ENCODE peak calls at places on chromosomes 7 and 10, in four cellular contexts. C is Peyer's patch, Y is GM23338, Q is cardiac muscle cell. F is an unnamed sample. For H3K4me1, the result is how much of the 10 kb centered on the place peaks cover.

GRCh38 chr7:20786779-20787651 is at the start of gene SP8:
- DNase-seq in C (no peak), Y (peak), Q (peak), F (no peak)

GRCh38 chr7:117217636-117218035 is 105.2 kb downstream of the WNT2 start:
- DNase-seq in C (no peak), Y (no peak), Q (no peak), F (no peak)

GRCh38 chr7:142642316-142642715 is 107.0 kb upstream of the PRSS1 start:
- DNase-seq in C (no peak), Y (no peak), Q (no peak), F (no peak)

GRCh38 chr10:50574932-50575331 is 48.8 kb downstream of the SGMS1 start:
- DNase-seq in C (no peak), Y (no peak), Q (no peak), F (no peak)

GRCh38 chr10:127012769-127013152 is 107.5 kb downstream of the DOCK1 start:
- DNase-seq in C (no peak), Y (peak), Q (peak), F (peak)

GRCh38 chr10:70477661-70478162 is 855 bp upstream of the PALD1 start:
- DNase-seq in C (peak), Y (peak), Q (no peak), F (no peak)

GRCh38 chr10:124250506-124250905 is 157.1 kb upstream of the CHST15 start:
- DNase-seq in C (no peak), Y (no peak), Q (no peak), F (no peak)

GRCh38 chr10:69278446-69278963 is at the start of gene HK1:
- DNase-seq in C (no peak), Y (peak), Q (peak), F (no peak)

GRCh38 chr10:76234827-76235226 is 803.4 kb downstream of the LRMDA start:
- DNase-seq in C (no peak), Y (no peak), Q (no peak), F (no peak)

GRCh38 chr10:30774281-30774680 is 144.7 kb upstream of the LYZL2 start:
- DNase-seq in C (no peak), Y (no peak), Q (no peak), F (no peak)

GRCh38 chr10:18008989-18009388 is 57.3 kb downstream of the SLC39A12 start:
- DNase-seq in C (no peak), Y (no peak), Q (no peak), F (no peak)

GRCh38 chr10:4812041-4812440 is 14.0 kb upstream of the AKR1E2 start:
- DNase-seq in C (no peak), Y (no peak), Q (no peak), F (no peak)

GRCh38 chr7:3591150-3591549 is 290.1 kb downstream of the SDK1 start:
- DNase-seq in C (no peak), Y (no peak), Q (no peak), F (no peak)

GRCh38 chr7:109964780-109965179 is 1126.1 kb upstream of the LRRN3 start:
- DNase-seq in C (no peak), Y (no peak), Q (no peak), F (no peak)

GRCh38 chr7:37187179-37187578 is 261.5 kb downstream of the ELMO1 start:
- DNase-seq in C (no peak), Y (no peak), Q (no peak), F (no peak)

GRCh38 chr7:93914581-93915066 is 6.9 kb upstream of the GNG11 start:
- DNase-seq in C (no peak), Y (no peak), Q (no peak), F (no peak)

GRCh38 chr10:35940067-35940989 is 298.2 kb upstream of the FZD8 start:
- DNase-seq in C (no peak), Y (no peak), Q (no peak), F (no peak)

GRCh38 chr7:7662527-7662926 is 22.0 kb downstream of the UMAD1 start:
- DNase-seq in C (no peak), Y (peak), Q (peak), F (no peak)

GRCh38 chr7:19491821-19492452 is 216.9 kb downstream of the POLR1F start:
- DNase-seq in C (no peak), Y (peak), Q (peak), F (no peak)

GRCh38 chr7:113698556-113699220 is 220.1 kb downstream of the PPP1R3A start:
- DNase-seq in C (no peak), Y (peak), Q (peak), F (no peak)

GRCh38 chr10:78556700-78557432 is 511.9 kb upstream of the ZMIZ1 start:
- DNase-seq in C (no peak), Y (no peak), Q (no peak), F (no peak)

GRCh38 chr10:116336866-116337265 is 12.6 kb downstream of the CCDC172 start:
- DNase-seq in C (no peak), Y (no peak), Q (no peak), F (no peak)

GRCh38 chr7:8278183-8278582 is 16.2 kb upstream of the ICA1 start:
- DNase-seq in C (no peak), Y (no peak), Q (no peak), F (no peak)

GRCh38 chr7:90973146-90973545 is 291.1 kb upstream of the FZD1 start:
- DNase-seq in C (no peak), Y (no peak), Q (no peak), F (no peak)

GRCh38 chr10:70743879-70744278 is 41.3 kb downstream of the TBATA start:
- DNase-seq in C (no peak), Y (no peak), Q (no peak), F (no peak)

GRCh38 chr7:92720604-92721350 is 115.6 kb downstream of the CDK6 start:
- DNase-seq in C (no peak), Y (no peak), Q (no peak), F (no peak)

GRCh38 chr7:143360788-143361551 is 1.5 kb downstream of the FAM131B start:
- DNase-seq in C (no peak), Y (peak), Q (no peak), F (no peak)

GRCh38 chr10:86594535-86594934 is 59.8 kb upstream of the OPN4 start:
- DNase-seq in C (no peak), Y (no peak), Q (no peak), F (no peak)

GRCh38 chr10:15046626-15047025 is 2.9 kb downstream of the OLAH start:
- DNase-seq in C (no peak), Y (no peak), Q (no peak), F (no peak)

GRCh38 chr10:96374985-96375830 is 16.4 kb upstream of the OPALIN start:
- DNase-seq in C (peak), Y (peak), Q (peak), F (peak)

GRCh38 chr10:96374004-96374403 is 15.2 kb upstream of the OPALIN start:
- DNase-seq in C (no peak), Y (no peak), Q (no peak), F (no peak)

GRCh38 chr10:96376483-96376882 is 17.7 kb upstream of the OPALIN start:
- DNase-seq in C (no peak), Y (no peak), Q (no peak), F (no peak)

GRCh38 chr10:96377816-96378294 is 19.1 kb upstream of the OPALIN start:
- DNase-seq in C (no peak), Y (no peak), Q (no peak), F (no peak)

DNA sequence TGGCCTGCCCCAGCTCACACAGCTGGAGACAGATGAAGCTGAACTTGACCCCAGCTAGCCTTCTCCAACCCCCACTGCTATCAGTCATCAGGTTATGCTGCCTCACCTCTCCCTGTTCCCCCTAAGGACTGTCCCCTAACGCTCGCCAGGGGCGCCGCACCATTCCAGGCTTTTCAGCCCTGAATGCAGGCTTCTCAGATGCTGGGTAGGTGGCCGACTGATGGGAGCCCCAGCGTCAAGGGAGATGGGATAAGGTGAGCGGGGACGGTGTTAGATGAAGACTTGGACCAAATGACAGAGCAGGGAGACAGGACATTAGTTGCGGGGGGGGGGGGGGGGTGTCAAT is 15.8 kb upstream of the OPALIN start:
- DNase-seq in C (no peak), Y (peak), Q (peak), F (no peak)
- H3K27ac ChIP-seq in C (no peak), Y (no peak), Q (no peak), F (no peak)

GRCh38 chr7:135079068-135079467 is 68.8 kb upstream of the TMEM140 start:
- DNase-seq in C (no peak), Y (no peak), Q (no peak), F (no peak)

GRCh38 chr7:135076882-135077281 is 71.0 kb upstream of the TMEM140 start:
- DNase-seq in C (no peak), Y (peak), Q (no peak), F (no peak)

GRCh38 chr7:135075716-135076115 is 72.2 kb upstream of the TMEM140 start:
- DNase-seq in C (no peak), Y (peak), Q (no peak), F (no peak)

GRCh38 chr7:135077642-135078041 is 70.2 kb upstream of the TMEM140 start:
- DNase-seq in C (no peak), Y (peak), Q (no peak), F (no peak)

DNA sequence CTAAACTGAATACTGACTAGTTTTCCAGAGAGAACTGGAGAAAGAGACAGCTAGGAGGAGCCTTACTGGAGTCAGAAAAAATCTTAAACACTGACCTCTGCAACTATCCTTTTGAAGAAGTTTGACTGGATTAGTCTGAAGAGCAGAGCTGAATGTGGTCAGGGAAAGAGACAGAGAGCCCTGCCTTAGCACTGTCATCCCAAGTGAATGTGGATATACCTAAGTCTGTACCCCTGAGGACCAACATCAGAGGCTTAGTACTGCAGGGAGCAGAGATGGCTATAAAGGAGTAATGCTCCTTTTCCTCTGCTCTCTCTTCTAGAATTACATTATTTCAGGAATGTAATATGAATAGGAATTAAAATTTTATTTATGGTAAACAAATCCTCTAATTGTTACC is 69.8 kb upstream of the TMEM140 start:
- DNase-seq in C (no peak), Y (no peak), Q (no peak), F (no peak)
- H3K4me1 ChIP-seq in C (under half), Y (under half), Q (under half), F (under half)

DNA sequence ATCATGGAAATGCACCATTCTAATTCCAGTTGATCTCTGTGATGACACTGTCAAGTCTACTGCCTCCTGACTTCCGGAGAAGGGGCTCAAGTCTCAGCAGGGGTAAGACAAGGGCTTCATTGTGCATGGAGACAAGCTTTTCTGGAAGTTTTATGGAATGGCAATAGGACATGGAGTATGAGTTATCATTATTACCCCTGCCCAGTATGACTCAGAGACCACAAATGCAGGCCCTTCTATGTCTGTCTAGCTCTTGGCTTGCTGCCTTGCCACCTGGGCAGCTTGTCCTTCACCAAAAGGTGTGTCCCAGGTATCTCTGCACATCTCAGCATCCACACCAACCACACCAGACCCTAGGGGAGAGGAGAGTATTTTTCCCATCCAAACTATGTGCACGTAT is 34.9 kb upstream of the KIAA1217 start:
- DNase-seq in C (no peak), Y (no peak), Q (no peak), F (no peak)
- TF ChIP-seq CTCF in C (no peak), Y (no peak), Q (no peak), F (no peak)

GRCh38 chr10:91864744-91865143 is 44.5 kb downstream of the FGFBP3 start:
- DNase-seq in C (no peak), Y (no peak), Q (no peak), F (no peak)
- H3K27ac ChIP-seq in C (no peak), Y (peak), Q (no peak), F (no peak)

GRCh38 chr10:80633910-80634309 is 96.2 kb downstream of the SH2D4B start:
- DNase-seq in C (no peak), Y (no peak), Q (no peak), F (no peak)

GRCh38 chr10:80632742-80633141 is 95.0 kb downstream of the SH2D4B start:
- DNase-seq in C (no peak), Y (no peak), Q (no peak), F (no peak)

GRCh38 chr10:80633383-80633860 is 95.7 kb downstream of the SH2D4B start:
- DNase-seq in C (no peak), Y (no peak), Q (peak), F (no peak)

GRCh38 chr10:80630324-80630723 is 92.6 kb downstream of the SH2D4B start:
- DNase-seq in C (no peak), Y (no peak), Q (no peak), F (no peak)
- H3K4me1 ChIP-seq in C (under half), Y (under half), Q (under half), F (under half)

DNA sequence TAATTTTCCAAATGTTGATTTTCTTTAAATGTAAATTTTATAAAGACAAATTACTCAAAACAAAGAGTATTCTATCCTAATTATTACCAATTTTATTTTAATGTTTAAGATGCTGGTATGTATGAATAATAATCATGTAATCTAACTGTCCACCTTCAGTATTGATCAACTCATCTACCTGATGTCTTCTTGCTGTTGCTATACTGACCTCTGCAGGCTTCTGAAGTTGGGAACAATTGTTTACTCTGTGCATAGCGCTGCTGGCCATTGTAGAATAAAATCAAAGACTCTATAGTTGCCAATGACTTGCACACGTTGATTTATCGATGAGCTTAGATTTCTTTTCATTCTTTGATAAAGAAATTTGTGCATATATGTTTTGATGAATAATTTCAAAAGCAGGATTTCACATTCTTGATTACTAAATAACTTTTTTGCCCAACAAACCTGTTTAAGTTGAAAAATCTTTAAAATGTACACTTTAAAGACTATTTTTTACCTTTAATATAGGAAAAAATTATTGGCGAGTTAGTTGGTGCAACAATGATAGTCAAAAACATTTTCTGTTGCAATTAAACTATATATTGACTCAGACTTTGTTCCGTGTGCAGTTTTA is 282.3 kb downstream of the TFEC start:
- DNase-seq in C (no peak), Y (peak), Q (no peak), F (no peak)
- TF ChIP-seq CTCF in C (peak), Y (peak), Q (peak), F (no peak)

GRCh38 chr10:29652192-29652591 is 17.4 kb upstream of the SVIL start:
- DNase-seq in C (no peak), Y (no peak), Q (no peak), F (no peak)

GRCh38 chr10:29656451-29656992 is 21.8 kb upstream of the SVIL start:
- DNase-seq in C (no peak), Y (no peak), Q (no peak), F (no peak)

GRCh38 chr10:29658984-29659769 is 24.4 kb upstream of the SVIL start:
- DNase-seq in C (no peak), Y (no peak), Q (no peak), F (no peak)

GRCh38 chr10:29659770-29660097 is 25.0 kb upstream of the SVIL start:
- DNase-seq in C (no peak), Y (no peak), Q (no peak), F (no peak)

DNA sequence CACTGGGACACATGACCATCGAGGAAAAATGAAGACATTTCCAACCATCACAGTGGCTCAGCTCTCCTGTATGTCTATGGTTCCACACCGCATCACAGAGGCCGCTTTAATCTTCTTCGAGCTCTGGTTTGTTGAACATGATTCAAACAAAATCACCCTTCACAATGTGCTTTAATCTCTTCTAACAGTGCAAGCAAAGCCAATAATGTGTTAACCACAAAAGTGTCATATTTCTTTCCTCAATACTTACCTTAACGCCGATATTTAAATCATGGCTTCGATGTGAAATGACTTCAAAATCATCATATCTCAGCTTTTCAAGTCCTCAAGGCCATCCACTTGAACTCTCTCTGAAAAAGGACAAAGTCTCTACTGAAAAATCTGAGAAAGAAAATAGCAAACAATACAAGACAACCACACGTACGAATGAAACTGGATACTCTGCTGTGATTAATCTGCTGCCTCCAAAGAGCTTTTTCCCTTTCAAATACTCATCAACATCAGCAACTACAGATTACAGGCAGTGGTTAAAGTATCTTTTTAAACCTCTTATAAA is 23.0 kb upstream of the SVIL start:
- DNase-seq in C (no peak), Y (no peak), Q (no peak), F (no peak)
- H3K27ac ChIP-seq in C (no peak), Y (no peak), Q (no peak), F (peak)

DNA sequence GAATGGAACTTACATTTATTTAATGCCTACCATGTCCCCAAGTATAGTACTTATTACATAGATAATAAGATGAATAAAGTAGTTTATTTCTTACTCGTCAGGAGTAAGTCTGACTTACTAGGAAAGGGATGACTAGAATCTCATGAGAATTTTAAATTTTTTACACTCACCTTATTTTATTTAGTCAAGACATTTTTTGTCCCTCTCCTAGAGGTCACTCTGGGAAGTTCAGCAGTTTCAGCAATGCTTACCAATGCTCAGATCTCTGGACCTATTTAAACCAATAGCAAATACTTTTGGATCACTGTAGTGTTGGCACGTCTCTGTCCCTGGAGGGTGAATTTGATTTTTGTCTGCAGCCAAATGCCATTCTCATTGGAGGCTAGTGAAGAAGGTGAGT is 10.7 kb upstream of the ACTA2 start:
- DNase-seq in C (no peak), Y (no peak), Q (no peak), F (no peak)
- H3K4me1 ChIP-seq in C (under half), Y (under half), Q (under half), F (under half)

GRCh38 chr7:13179011-13179574 is 491.7 kb downstream of the ARL4A start:
- DNase-seq in C (no peak), Y (no peak), Q (peak), F (no peak)
- TF ChIP-seq CTCF in C (peak), Y (peak), Q (no peak), F (no peak)